ENCODE peak calls at places on chromosomes 4 and X, in nine cellular contexts. Q is lower lobe of right lung, H is lung, X is SK-N-SH, U is cardiac muscle cell, V is fibroblast of lung, W is thoracic aorta, I is tibial nerve, G is hepatocyte. R is an unnamed sample. For H3K4me1, the result is how much of the 10 kb centered on the place peaks cover.

GRCh38 chrX:114365045-114365834 is 218.6 kb upstream of the HTR2C start:
- DNase-seq in Q (no peak), H (no peak), X (no peak), U (no peak), V (no peak), W (no peak), I (no peak), G (no peak), R (no peak)

GRCh38 chrX:48083212-48083611 is 11.8 kb upstream of the ZNF630 start:
- DNase-seq in Q (no peak), H (peak), X (peak), U (peak), V (peak), W (no peak), I (peak), G (peak), R (no peak)

GRCh38 chr4:65242156-65242846 is 428.0 kb downstream of the EPHA5 start:
- DNase-seq in Q (peak), H (no peak), X (no peak), U (no peak), V (no peak), W (no peak), I (no peak), G (no peak), R (no peak)

GRCh38 chr4:179804440-179804839 is 2362.2 kb upstream of the AGA start:
- DNase-seq in Q (no peak), H (no peak), X (no peak), U (no peak), V (peak), W (no peak), I (no peak), G (no peak), R (no peak)

GRCh38 chr4:155705664-155706063 is 39.0 kb downstream of the GUCY1A1 start:
- DNase-seq in Q (no peak), H (no peak), X (no peak), U (peak), V (peak), W (no peak), I (no peak), G (peak), R (no peak)

GRCh38 chr4:1337376-1337831 is 9.6 kb upstream of the UVSSA start:
- DNase-seq in Q (no peak), H (no peak), X (no peak), U (no peak), V (no peak), W (no peak), I (no peak), G (peak), R (no peak)

GRCh38 chr4:161208564-161208963 is 955.2 kb downstream of the FSTL5 start:
- DNase-seq in Q (no peak), H (no peak), X (peak), U (no peak), V (no peak), W (no peak), I (no peak), G (no peak), R (no peak)

GRCh38 chr4:82745173-82745842 is 53.3 kb downstream of the SCD5 start:
- DNase-seq in Q (no peak), H (no peak), X (no peak), U (no peak), V (peak), W (no peak), I (no peak), G (no peak), R (no peak)

GRCh38 chr4:140755811-140756291 is 334 bp downstream of the TBC1D9 start:
- DNase-seq in Q (peak), H (peak), X (peak), U (peak), V (peak), W (no peak), I (peak), G (peak), R (no peak)

GRCh38 chr4:130029442-130029841 is 933.5 kb downstream of the C4orf33 start:
- DNase-seq in Q (no peak), H (no peak), X (no peak), U (no peak), V (no peak), W (no peak), I (no peak), G (no peak), R (no peak)
- H3K4me1 ChIP-seq in Q (under half), H (under half), X (under half), U (under half), V (under half), W (under half), I (under half), G (under half), R (under half)

DNA sequence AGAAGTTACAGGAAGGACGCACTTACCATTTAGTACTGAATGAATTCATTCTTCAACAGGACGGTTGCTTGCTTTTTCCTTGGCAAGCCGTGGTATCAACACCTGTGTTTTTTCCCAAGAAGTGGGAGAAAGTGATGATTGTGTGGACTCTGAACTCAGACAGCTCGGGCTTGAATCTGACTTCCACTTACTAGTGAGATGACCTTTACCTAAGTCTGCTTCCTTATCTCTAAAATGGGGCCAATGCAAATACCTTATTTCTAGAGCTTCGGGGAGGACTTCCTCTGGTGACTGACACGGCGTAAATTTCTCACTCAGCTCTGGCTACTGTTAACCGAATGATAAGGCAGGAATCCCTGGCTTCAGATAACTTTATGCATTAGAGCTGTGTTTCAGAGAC is 146.8 kb upstream of the RBPJ start:
- DNase-seq in Q (no peak), H (no peak), X (no peak), U (no peak), V (no peak), W (no peak), I (no peak), G (peak), R (no peak)
- H3K27ac ChIP-seq in Q (no peak), H (no peak), X (no peak), U (peak), V (peak), W (no peak), I (no peak), G (peak), R (no peak)

GRCh38 chr4:121824171-121824527 is 466 bp upstream of the CCNA2 start:
- DNase-seq in Q (no peak), H (no peak), X (no peak), U (no peak), V (no peak), W (no peak), I (no peak), G (no peak), R (no peak)
- TF ChIP-seq CTCF in Q (no peak), H (no peak), X (no peak), U (no peak), V (no peak), W (no peak), I (no peak), G (no peak), R (no peak)

DNA sequence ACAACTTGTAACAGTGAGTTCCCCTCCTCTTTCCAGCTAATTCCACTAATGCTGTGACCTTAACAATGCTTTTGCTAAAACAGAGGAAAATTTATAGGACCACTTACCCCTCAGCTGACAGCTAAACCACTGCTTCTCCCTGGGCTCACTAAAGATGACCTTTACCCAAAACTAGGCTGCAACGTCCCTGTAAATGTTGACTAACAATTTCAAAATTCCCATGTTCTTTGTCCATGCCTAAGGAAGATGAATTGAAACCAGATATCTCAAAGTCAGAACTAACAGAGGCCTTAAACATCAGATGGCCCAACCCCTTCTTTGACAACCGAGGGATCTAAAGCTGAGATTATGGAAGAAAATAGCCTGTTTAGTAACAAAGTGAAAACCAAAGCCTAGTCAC is 32.5 kb downstream of the AFAP1 start:
- DNase-seq in Q (no peak), H (no peak), X (no peak), U (no peak), V (no peak), W (no peak), I (no peak), G (no peak), R (no peak)
- H3K4me1 ChIP-seq in Q (under half), H (under half), X (half or more), U (half or more), V (under half), W (half or more), I (half or more), G (under half), R (half or more)

GRCh38 chr4:7168106-7168505 is 24.2 kb upstream of the SORCS2 start:
- DNase-seq in Q (no peak), H (no peak), X (no peak), U (no peak), V (no peak), W (no peak), I (no peak), G (no peak), R (no peak)
- H3K27ac ChIP-seq in Q (no peak), H (no peak), X (no peak), U (no peak), V (no peak), W (no peak), I (no peak), G (peak), R (no peak)

GRCh38 chrX:3141031-3141430 is 99.8 kb downstream of the ARSF start:
- DNase-seq in Q (no peak), H (no peak), X (no peak), U (no peak), V (peak), W (no peak), I (no peak), G (no peak), R (no peak)
- TF ChIP-seq CTCF in Q (no peak), H (no peak), X (no peak), U (no peak), V (no peak), W (no peak), I (no peak), G (no peak), R (no peak)

DNA sequence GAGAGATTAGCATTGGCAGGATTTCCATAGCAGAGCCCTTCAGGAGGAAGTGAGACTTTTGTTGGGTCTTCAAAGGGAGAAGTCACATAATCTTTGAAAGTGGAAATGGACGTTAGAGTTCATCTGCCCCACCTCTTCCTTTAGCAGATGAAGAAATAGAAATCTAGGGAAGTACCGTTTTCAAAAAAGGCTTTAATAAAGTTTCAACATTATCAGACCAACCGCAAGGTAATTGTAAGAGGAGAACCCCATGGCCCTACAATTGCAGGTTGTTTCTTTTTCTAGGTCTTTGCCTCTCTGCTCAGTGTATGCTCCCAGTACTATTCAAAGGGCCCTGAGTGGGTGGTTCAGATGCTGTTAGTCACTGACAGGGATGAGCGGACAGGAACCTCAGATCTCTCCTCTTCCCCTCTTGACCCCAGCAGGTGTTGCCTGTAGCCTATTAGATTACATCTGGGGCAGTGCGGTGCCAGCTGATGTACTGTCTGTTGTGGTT is 48.6 kb upstream of the AP1S2 start:
- DNase-seq in Q (no peak), H (no peak), X (no peak), U (no peak), V (no peak), W (no peak), I (no peak), G (no peak), R (peak)
- H3K4me1 ChIP-seq in Q (under half), H (under half), X (under half), U (under half), V (under half), W (under half), I (under half), G (under half), R (under half)

DNA sequence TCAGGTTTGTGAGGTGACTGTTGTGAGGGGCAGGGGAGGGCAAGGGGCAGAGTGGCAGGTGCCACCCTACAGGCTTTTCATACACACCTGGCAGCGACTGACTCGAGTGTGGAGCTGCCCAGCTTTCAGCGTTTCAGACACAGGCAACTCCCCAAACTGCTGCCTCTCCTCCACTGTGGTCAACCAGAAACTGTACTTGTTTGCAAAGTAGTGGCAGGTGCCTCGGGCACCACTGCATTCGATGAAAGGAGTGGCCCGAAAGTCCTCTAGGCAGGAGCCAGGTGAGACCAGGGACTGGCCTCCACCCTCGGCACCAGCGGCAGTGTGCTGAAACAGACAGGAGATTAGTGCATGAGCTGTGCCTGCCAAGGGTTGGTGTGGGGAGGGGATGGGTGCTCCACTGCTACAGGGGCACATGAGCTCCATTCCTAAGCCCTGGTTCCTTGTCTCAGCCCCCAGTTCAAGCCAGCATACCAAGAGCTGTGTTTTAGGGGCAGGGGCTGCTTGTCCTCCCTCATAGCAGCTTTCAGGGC is 65.4 kb downstream of the ATG4A start:
- DNase-seq in Q (no peak), H (no peak), X (no peak), U (no peak), V (no peak), W (no peak), I (no peak), G (no peak), R (no peak)
- H3K27ac ChIP-seq in Q (no peak), H (no peak), X (no peak), U (no peak), V (no peak), W (no peak), I (no peak), G (no peak), R (no peak)

DNA sequence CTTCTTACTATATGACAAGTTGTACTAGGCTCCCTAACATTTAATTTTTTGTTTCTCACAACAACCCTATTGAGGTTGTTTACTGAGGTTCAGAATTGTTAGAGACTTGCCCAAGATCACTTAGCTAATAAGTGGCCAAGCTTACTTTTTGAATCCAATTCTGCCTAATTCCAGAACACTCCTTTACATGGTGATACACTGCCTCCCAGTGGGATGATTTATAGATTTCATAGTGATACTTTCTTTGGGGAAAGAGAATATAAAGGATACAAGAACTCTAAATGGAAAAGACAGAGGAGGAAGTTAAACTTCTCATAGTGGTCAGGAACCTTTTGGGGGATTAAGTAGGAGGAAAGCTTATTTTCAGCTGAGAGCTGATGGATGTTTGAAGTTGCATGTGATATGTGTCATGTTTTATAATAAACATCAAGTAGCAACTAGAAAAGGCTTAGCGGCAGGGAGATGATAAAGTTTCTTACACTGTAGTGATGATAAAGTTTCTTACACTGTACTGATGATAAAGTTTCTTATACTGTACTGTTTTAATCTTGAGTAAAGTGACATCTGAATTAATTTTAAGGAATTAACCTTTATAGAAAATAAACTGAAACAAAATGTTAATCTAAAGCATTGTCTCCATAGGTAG is 15.3 kb downstream of the STAG2 start:
- DNase-seq in Q (no peak), H (no peak), X (peak), U (no peak), V (peak), W (no peak), I (no peak), G (peak), R (no peak)
- TF ChIP-seq CTCF in Q (peak), H (peak), X (peak), U (peak), V (peak), W (no peak), I (no peak), G (peak), R (peak)